ENCODE peak calls at places on chromosomes 7 and 10, in five cellular contexts. L is MM.1S, S is HCT116, A is hepatocyte, Q is GM23248. N is an unnamed sample. For H3K9me2, the result is how much of the 10 kb centered on the place peaks cover.

GRCh38 chr10:12572281-12572680 is 222.9 kb downstream of the CAMK1D start:
- DNase-seq in L (no peak), S (no peak), A (no peak), Q (no peak), N (no peak)

GRCh38 chr10:125442856-125443540 is 240.0 kb downstream of the TEX36 start:
- DNase-seq in L (no peak), S (no peak), A (no peak), Q (no peak), N (no peak)

GRCh38 chr10:52056296-52056695 is 257.8 kb upstream of the DKK1 start:
- DNase-seq in L (no peak), S (no peak), A (no peak), Q (no peak), N (no peak)

GRCh38 chr7:7103343-7104313 is 78.7 kb upstream of the C1GALT1 start:
- DNase-seq in L (peak), S (peak), A (peak), Q (peak), N (peak)

GRCh38 chr10:77253037-77253436 is 384.6 kb downstream of the KCNMA1 start:
- DNase-seq in L (no peak), S (no peak), A (no peak), Q (no peak), N (no peak)

GRCh38 chr7:107327986-107328569 is 141.8 kb upstream of the GPR22 start:
- DNase-seq in L (no peak), S (no peak), A (no peak), Q (peak), N (no peak)

GRCh38 chr10:46992794-46993552 is 81.7 kb downstream of the PTPN20 start:
- DNase-seq in L (peak), S (peak), A (peak), Q (peak), N (peak)

GRCh38 chr10:7377614-7378248 is 33.1 kb downstream of the SFMBT2 start:
- DNase-seq in L (no peak), S (no peak), A (no peak), Q (no peak), N (no peak)

GRCh38 chr7:148696787-148697186 is 1.9 kb upstream of the CUL1 start:
- DNase-seq in L (no peak), S (no peak), A (no peak), Q (no peak), N (no peak)

GRCh38 chr10:60480865-60481563 is 91.3 kb upstream of the ANK3 start:
- DNase-seq in L (no peak), S (peak), A (peak), Q (peak), N (no peak)

GRCh38 chr7:108331971-108332370 is 124.3 kb downstream of the NRCAM start:
- DNase-seq in L (no peak), S (no peak), A (no peak), Q (no peak), N (no peak)

GRCh38 chr7:80941206-80941758 is 22.4 kb upstream of the SEMA3C start:
- DNase-seq in L (no peak), S (no peak), A (peak), Q (peak), N (no peak)

GRCh38 chr10:6445671-6446278 is 134.3 kb downstream of the PRKCQ start:
- DNase-seq in L (peak), S (peak), A (peak), Q (peak), N (peak)

GRCh38 chr10:15898046-15898445 is 37.7 kb upstream of the MINDY3 start:
- DNase-seq in L (peak), S (no peak), A (no peak), Q (peak), N (peak)

GRCh38 chr10:6089334-6090219 is 743 bp downstream of the RBM17 start:
- DNase-seq in L (peak), S (no peak), A (peak), Q (peak), N (peak)

GRCh38 chr10:29598861-29599311 is 35.9 kb downstream of the SVIL start:
- DNase-seq in L (no peak), S (no peak), A (no peak), Q (peak), N (no peak)

GRCh38 chr7:82616059-82616723 is 172.6 kb upstream of the CACNA2D1 start:
- DNase-seq in L (no peak), S (no peak), A (no peak), Q (no peak), N (no peak)

GRCh38 chr10:86003201-86003621 is 363.4 kb downstream of the GRID1 start:
- DNase-seq in L (no peak), S (no peak), A (no peak), Q (no peak), N (no peak)

GRCh38 chr7:156616269-156617202 is 24.0 kb upstream of the RNF32 start:
- DNase-seq in L (no peak), S (no peak), A (peak), Q (peak), N (peak)

GRCh38 chr10:78815702-78816334 is 252.9 kb upstream of the ZMIZ1 start:
- DNase-seq in L (no peak), S (no peak), A (no peak), Q (no peak), N (no peak)

DNA sequence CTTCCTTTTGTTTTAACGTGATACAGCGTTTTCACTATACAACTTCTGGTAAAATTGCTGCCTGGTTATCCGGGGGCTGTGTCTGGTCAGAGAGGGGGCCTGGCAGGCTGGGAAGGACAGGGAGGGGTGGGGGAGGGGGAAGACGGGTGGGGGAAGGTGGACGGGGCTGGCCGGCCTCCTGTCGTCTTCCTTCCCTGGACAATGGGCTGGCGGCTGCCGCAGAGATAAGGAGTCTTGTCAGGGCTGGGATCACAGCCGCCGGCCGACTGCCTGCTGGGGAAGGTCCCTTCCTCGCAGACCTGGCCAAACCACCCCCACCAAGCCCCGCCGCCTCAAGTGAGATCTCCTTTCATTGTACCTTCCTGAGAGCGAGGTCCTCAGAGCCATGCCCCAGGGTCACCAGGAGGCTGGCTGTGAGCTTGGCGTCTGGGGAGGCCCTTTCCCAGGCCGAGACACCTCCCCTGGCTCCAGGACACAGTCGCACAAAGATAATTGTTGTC is 151.2 kb upstream of the TNRC18 start:
- DNase-seq in L (no peak), S (no peak), A (no peak), Q (no peak), N (peak)
- H3K9me2 ChIP-seq in L (under half), S (under half), A (under half), Q (under half), N (under half)

DNA sequence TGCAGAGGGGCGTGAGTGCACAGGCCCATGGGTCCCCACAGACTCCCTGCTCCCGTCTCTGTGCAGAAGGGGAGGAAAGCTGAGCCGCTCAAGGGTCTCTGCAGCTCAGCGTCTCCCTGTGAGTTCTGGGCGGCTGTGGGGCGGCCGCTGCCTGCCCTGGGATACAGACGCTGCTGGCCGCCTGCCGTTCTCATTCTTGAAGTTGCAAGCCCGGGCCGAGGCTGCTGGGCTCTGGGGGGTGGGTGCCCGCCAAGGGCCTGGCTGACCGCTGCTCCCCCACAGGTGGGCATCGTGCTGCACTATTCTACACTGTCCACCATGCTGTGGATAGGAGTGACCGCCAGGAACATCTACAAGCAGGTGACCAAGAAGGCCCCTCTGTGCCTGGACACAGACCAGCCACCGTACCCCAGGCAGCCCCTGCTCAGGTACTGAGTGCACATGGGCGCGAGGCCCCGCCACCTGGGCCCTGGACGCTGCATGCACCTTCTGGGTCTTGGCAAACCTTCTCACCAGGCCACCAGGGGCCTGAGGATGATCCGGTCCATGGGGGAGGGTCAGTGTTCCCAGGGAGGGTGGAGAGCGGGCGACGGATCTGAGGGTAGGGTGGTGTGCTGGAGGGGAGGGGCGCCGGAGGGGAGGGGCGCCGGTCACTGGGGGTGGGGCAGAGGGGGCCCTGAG is 14.8 kb downstream of the ADGRA1 start:
- DNase-seq in L (no peak), S (no peak), A (no peak), Q (no peak), N (no peak)
- H3K9me2 ChIP-seq in L (under half), S (under half), A (under half), Q (under half), N (under half)

GRCh38 chr7:3591944-3592343 is 290.9 kb downstream of the SDK1 start:
- DNase-seq in L (no peak), S (no peak), A (no peak), Q (no peak), N (no peak)
- H3K9me2 ChIP-seq in L (under half), S (under half), A (under half), Q (under half), N (under half)

GRCh38 chr7:25382175-25382574 is 153.9 kb upstream of the NPVF start:
- DNase-seq in L (no peak), S (no peak), A (no peak), Q (no peak), N (no peak)
- H3K9me2 ChIP-seq in L (under half), S (under half), A (under half), Q (under half), N (under half)

GRCh38 chr10:97042716-97043562 is 142.8 kb downstream of the SLIT1 start:
- DNase-seq in L (no peak), S (no peak), A (no peak), Q (no peak), N (no peak)
- H3K9me2 ChIP-seq in L (under half), S (under half), A (under half), Q (under half), N (under half)

DNA sequence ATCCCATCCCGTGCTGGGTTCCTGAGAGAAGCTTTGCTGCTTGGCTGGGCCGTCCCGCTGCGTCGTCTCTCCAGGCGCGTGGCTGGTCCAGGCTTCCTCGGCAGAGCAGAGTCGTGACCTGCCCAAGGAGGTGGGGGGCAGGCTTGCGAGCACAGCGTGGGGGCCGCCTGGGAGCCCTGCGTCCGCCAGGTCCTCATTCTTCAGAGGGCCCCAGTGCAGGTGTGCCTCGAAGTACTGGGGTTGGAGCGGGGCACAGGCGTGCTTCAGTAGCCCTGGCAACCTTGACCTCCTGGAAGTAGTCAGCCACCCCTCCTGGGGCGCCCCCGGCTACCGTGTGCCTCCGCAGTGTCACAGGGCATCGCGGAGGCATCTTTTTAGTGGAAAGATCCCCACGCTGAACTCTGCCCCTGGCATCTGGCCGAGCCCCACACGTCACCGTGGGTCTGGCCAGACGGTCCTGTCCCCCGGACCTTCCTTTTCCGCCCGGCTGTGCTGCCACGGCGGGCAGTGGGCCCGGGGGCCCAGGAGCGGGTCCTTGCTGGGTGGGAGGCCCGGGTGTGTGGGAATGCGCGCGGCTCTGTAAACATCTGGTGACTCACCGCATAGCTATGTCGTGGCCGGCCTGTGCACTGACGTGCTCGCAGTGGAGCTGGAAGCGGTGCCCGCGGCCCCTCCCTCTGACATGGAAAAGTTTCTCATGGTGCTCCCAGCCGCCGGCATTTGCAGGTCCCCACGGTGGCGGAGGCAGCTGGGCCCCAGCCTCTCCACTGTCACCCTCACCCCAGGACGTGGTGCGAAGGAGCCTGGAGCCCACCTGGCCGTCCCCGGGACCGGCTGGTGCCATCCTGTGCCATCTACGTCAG is 6.5 kb downstream of the MAFK start:
- DNase-seq in L (no peak), S (peak), A (peak), Q (peak), N (peak)
- H3K9me2 ChIP-seq in L (under half), S (under half), A (under half), Q (under half), N (under half)

DNA sequence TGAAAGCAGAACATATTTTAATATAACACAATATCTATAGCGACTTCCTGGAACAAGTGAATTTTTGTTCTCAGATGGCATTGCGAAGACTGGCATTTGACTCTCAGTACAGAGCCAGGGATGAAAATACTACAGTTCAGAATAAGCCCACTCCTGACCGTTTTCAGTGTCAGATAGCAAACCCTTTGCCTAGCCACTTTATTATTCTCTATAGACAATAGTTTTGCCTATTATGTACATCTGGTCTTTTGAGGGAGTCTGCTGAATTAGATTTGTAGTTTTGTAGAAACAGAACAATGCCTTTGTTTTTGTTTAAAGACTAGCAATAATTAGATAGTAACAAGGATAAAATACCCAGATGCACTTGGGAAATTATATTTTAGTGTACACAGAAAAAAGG is 2.3 kb downstream of the MINPP1 start:
- DNase-seq in L (no peak), S (no peak), A (no peak), Q (no peak), N (no peak)
- H3K9me2 ChIP-seq in L (under half), S (under half), A (under half), Q (under half), N (under half)

N was measured in GM23338.